ENCODE peak calls at places on chromosomes 13 and 19, in ten cellular contexts. C is progenitor cell of endocrine pancreas, O is mucosa of descending colon, V is PC-3, N is AG09309, F is glutamatergic neuron, Z is lung, Q is AG09319, R is mammary epithelial cell, L is BJ. X is an unnamed sample.

GRCh38 chr13:23728807-23729206 is 158.6 kb downstream of the TNFRSF19 start:
- DNase-seq in O (no peak), N (no peak), Z (no peak), R (no peak), Q (no peak), F (no peak), C (no peak), L (no peak), V (no peak), X (no peak)

GRCh38 chr13:114102521-114103288 is 29.7 kb downstream of the RASA3 start:
- DNase-seq in L (no peak), O (peak), N (no peak), Q (no peak), R (no peak), Z (no peak), V (no peak), C (no peak), F (no peak), X (no peak)

GRCh38 chr13:110116072-110116487 is 190.9 kb downstream of the COL4A1 start:
- DNase-seq in Q (no peak), F (peak), L (no peak), N (no peak), O (peak), Z (peak), V (peak), C (peak), R (no peak), X (peak)

GRCh38 chr13:36673838-36674326 is at the start of gene SERTM1:
- DNase-seq in Q (no peak), R (peak), F (peak), V (no peak), O (peak), N (no peak), Z (no peak), C (peak), L (no peak), X (no peak)

GRCh38 chr13:101730420-101731000 is 278.0 kb downstream of the ITGBL1 start:
- DNase-seq in N (no peak), C (no peak), Z (no peak), L (no peak), F (no peak), R (peak), O (no peak), V (no peak), Q (no peak), X (no peak)

GRCh38 chr13:49098198-49098597 is 121.9 kb upstream of the MLNR start:
- DNase-seq in L (peak), F (no peak), Z (no peak), C (no peak), O (no peak), Q (peak), N (peak), R (peak), V (peak), X (no peak)

GRCh38 chr13:98397861-98398260 is 179.0 kb downstream of the STK24 start:
- DNase-seq in L (no peak), V (no peak), R (no peak), Z (no peak), Q (no peak), C (no peak), N (no peak), O (no peak), F (no peak), X (no peak)

GRCh38 chr13:62287764-62288163 is 872.1 kb upstream of the PCDH20 start:
- DNase-seq in L (no peak), Z (no peak), O (no peak), N (no peak), V (no peak), Q (no peak), R (no peak), F (no peak), C (no peak), X (no peak)

GRCh38 chr19:41927810-41928192 is 448 bp downstream of the ERFL start:
- DNase-seq in C (no peak), L (no peak), F (no peak), V (no peak), R (no peak), Z (no peak), Q (no peak), O (no peak), N (no peak), X (no peak)

GRCh38 chr13:21556051-21556450 is 47.9 kb downstream of the MICU2 start:
- DNase-seq in V (no peak), R (no peak), C (no peak), O (no peak), N (no peak), L (no peak), F (no peak), Z (no peak), Q (no peak), X (no peak)

GRCh38 chr19:1287622-1288527 is 2.2 kb downstream of the EFNA2 start:
- DNase-seq in V (no peak), L (no peak), O (peak), Z (no peak), F (peak), C (no peak), N (no peak), R (no peak), Q (no peak), X (no peak)

GRCh38 chr13:98242403-98242802 is 65.3 kb upstream of the RNF113B start:
- DNase-seq in R (no peak), L (no peak), N (no peak), F (no peak), Q (no peak), V (no peak), C (no peak), Z (no peak), O (no peak), X (no peak)

GRCh38 chr13:99422556-99423220 is 78.6 kb upstream of the TM9SF2 start:
- DNase-seq in L (no peak), C (no peak), O (no peak), V (no peak), Q (no peak), F (no peak), Z (no peak), R (no peak), N (no peak), X (no peak)

GRCh38 chr13:51782026-51782710 is 21.8 kb downstream of the DHRS12 start:
- DNase-seq in V (no peak), C (no peak), R (no peak), L (no peak), Z (no peak), Q (no peak), F (no peak), O (no peak), N (no peak), X (no peak)

GRCh38 chr13:33367186-33367895 is 81.8 kb upstream of the STARD13 start:
- DNase-seq in F (no peak), C (no peak), R (no peak), Q (no peak), O (no peak), Z (no peak), L (no peak), N (no peak), V (no peak), X (no peak)

GRCh38 chr19:49135686-49136085 is 16.3 kb downstream of the PPFIA3 start:
- DNase-seq in F (no peak), O (no peak), C (no peak), L (no peak), Q (no peak), R (no peak), V (no peak), N (no peak), Z (no peak), X (no peak)

GRCh38 chr19:49132974-49133609 is 13.7 kb downstream of the PPFIA3 start:
- DNase-seq in F (no peak), O (peak), C (no peak), R (no peak), Z (no peak), N (no peak), L (no peak), Q (no peak), V (no peak), X (no peak)

GRCh38 chr19:49136771-49137171 is 17.4 kb downstream of the PPFIA3 start:
- DNase-seq in F (no peak), R (no peak), O (peak), N (no peak), V (no peak), Z (no peak), Q (no peak), C (no peak), L (no peak), X (no peak)

GRCh38 chr19:49130325-49130724 is 11.0 kb downstream of the PPFIA3 start:
- DNase-seq in C (no peak), V (no peak), Z (no peak), O (no peak), Q (no peak), L (no peak), F (no peak), R (no peak), N (no peak), X (no peak)

GRCh38 chr19:49133621-49134454 is 14.5 kb downstream of the PPFIA3 start:
- DNase-seq in Z (peak), O (peak), R (no peak), F (peak), V (no peak), Q (no peak), C (no peak), N (no peak), L (peak), X (peak)
- TF ChIP-seq CTCF in Z (no peak), O (no peak), R (no peak), F (no peak), V (no peak), Q (no peak), C (no peak), N (no peak), L (peak), X (no peak)

GRCh38 chr19:18852634-18853033 is 20.9 kb downstream of the UPF1 start:
- DNase-seq in V (no peak), O (no peak), R (peak), N (no peak), L (no peak), Z (no peak), Q (no peak), C (no peak), F (no peak), X (no peak)
- TF ChIP-seq CTCF in V (no peak), O (no peak), R (no peak), N (no peak), L (no peak), Z (no peak), Q (no peak), C (no peak), F (no peak), X (no peak)

DNA sequence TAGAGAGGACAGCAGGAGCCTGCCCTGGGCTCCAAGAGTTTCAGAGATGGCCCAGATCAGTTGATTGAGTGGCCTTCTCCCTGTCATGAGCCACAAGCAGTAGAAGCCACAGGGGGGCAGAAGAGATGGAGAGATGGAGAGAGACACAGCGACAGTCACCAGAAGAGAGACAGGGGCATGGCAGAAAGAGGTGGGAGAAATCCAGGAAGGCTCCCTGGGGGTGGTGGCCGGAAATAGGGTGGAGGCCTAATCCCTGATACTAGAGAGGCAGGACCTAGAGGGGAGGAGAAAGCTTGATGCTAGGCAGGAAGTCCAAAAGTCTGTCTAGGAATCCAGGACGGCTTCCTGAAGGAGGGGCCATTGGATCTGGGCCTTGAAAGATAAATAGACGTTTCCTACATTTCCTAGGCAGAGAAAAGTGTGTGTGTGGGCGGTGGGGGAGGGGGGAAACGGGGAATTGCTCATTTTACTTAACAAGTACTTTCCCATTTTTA is 9.6 kb upstream of the TPM4 start:
- DNase-seq in F (no peak), R (peak), V (peak), O (peak), L (no peak), Q (no peak), C (no peak), N (no peak), Z (no peak), X (peak)
- TF ChIP-seq CTCF in F (no peak), R (no peak), V (peak), O (no peak), L (no peak), Q (peak), C (no peak), N (peak), Z (peak), X (peak)

DNA sequence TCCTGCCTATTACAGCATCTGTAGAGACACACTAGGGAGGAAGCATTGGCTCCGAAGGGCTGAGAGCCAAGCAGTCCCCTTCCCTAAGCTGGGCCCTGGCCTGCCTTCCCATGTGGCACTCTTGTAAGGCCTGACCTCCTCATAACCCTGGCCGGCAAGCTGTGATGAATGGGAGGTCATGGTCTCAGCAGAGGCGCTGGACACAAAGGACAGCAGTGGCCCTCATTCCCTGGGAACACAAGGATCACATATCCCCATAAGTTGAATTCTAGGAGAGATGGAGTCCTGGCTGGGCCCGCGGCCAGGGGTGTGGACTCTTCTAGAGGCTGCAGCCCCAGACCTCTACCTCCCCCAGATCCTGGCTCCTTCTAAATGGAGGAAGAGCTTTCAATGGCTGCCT is 483.3 kb downstream of the ZNF536 start:
- DNase-seq in R (no peak), L (no peak), N (no peak), O (no peak), F (no peak), V (no peak), Q (no peak), Z (no peak), C (no peak), X (no peak)
- TF ChIP-seq CTCF in R (no peak), L (no peak), N (no peak), O (no peak), F (no peak), V (no peak), Q (no peak), Z (no peak), C (no peak), X (no peak)

X was measured in GM13976.